ENCODE peak calls at places on chromosomes 7 and 10, in ten cellular contexts. N is GF-D8; O is ovary; D is MG63; C is stomach; R is Daoy; T is mammary epithelial cell; M is CD8-positive, alpha-beta T cell; S is stimulated activated CD4-positive, alpha-beta T cell treated with anti-CD3 and anti-CD28 coated beads, Interleukin-12 subunit alpha, Interleukin-12 subunit beta, amount 100 ng/mL, for 4 hours; Q is RWPE1. V is an unnamed sample.

GRCh38 chr7:67100956-67101361 is 104.3 kb downstream of the TYW1 start:
- DNase-seq in N (no peak), O (no peak), D (no peak), C (no peak), R (no peak), T (no peak), M (no peak), S (no peak), Q (no peak), V (no peak)

GRCh38 chr7:75578081-75578480 is 86.0 kb downstream of the SPDYE5 start:
- DNase-seq in N (no peak), O (no peak), D (no peak), C (no peak), R (no peak), T (no peak), M (no peak), S (no peak), Q (no peak), V (no peak)

GRCh38 chr7:30212720-30213119 is 71.7 kb upstream of the ZNRF2 start:
- DNase-seq in N (no peak), O (no peak), D (no peak), C (no peak), R (no peak), T (no peak), M (no peak), S (no peak), Q (no peak), V (no peak)

GRCh38 chr7:100963874-100964273 is 5.5 kb upstream of the MUC12 start:
- DNase-seq in N (no peak), O (no peak), D (no peak), C (no peak), R (no peak), T (no peak), M (no peak), S (no peak), Q (no peak), V (no peak)

GRCh38 chr7:124420367-124420766 is 345.2 kb downstream of the GPR37 start:
- DNase-seq in N (no peak), O (no peak), D (no peak), C (no peak), R (no peak), T (no peak), M (no peak), S (no peak), Q (no peak), V (no peak)

GRCh38 chr7:70355591-70356323 is 757.5 kb downstream of the AUTS2 start:
- DNase-seq in N (no peak), O (no peak), D (no peak), C (no peak), R (peak), T (no peak), M (no peak), S (no peak), Q (no peak), V (no peak)

GRCh38 chr10:88428442-88428841 is 154.7 kb downstream of the RNLS start:
- DNase-seq in N (no peak), O (no peak), D (peak), C (no peak), R (peak), T (peak), M (no peak), S (no peak), Q (peak), V (no peak)

GRCh38 chr7:157228864-157229422 is 90.2 kb downstream of the UBE3C start:
- DNase-seq in N (no peak), O (no peak), D (no peak), C (no peak), R (peak), T (no peak), M (peak), S (peak), Q (no peak), V (peak)

GRCh38 chr10:80498833-80499671 is 38.6 kb upstream of the SH2D4B start:
- DNase-seq in N (peak), O (peak), D (peak), C (peak), R (peak), T (peak), M (peak), S (peak), Q (peak), V (peak)

GRCh38 chr7:121447191-121447920 is 51.2 kb upstream of the FAM3C start:
- DNase-seq in N (no peak), O (peak), D (no peak), C (no peak), R (no peak), T (no peak), M (no peak), S (no peak), Q (no peak), V (peak)

GRCh38 chr7:123770378-123770777 is 21.6 kb upstream of the WASL start:
- DNase-seq in N (no peak), O (no peak), D (peak), C (no peak), R (peak), T (peak), M (no peak), S (no peak), Q (peak), V (no peak)